ENCODE peak calls at places on chromosomes 12 and 14, in seven cellular contexts. One of them, this sample, is unnamed.

GRCh38 chr14:56195219-56195618 is 77.0 kb downstream of the PELI2 start:
- DNase-seq in AG09309: no peak
- DNase-seq in activated B cell treated with CpG ODN at 0.5 μM for 24 hours: no peak
- DNase-seq in osteocyte: peak
- DNase-seq in fibroblast of mammary gland: no peak
- DNase-seq in lower lobe of right lung: no peak
- DNase-seq in left lung: no peak
- DNase-seq in this sample: no peak

GRCh38 chr12:2998789-2999264 is 39.6 kb downstream of the TEAD4 start:
- DNase-seq in AG09309: peak
- DNase-seq in activated B cell treated with CpG ODN at 0.5 μM for 24 hours: no peak
- DNase-seq in osteocyte: peak
- DNase-seq in fibroblast of mammary gland: peak
- DNase-seq in lower lobe of right lung: no peak
- DNase-seq in left lung: no peak
- DNase-seq in this sample: no peak

GRCh38 chr12:122665759-122666158 is 37.4 kb downstream of the HCAR2 start:
- DNase-seq in AG09309: no peak
- DNase-seq in activated B cell treated with CpG ODN at 0.5 μM for 24 hours: no peak
- DNase-seq in osteocyte: no peak
- DNase-seq in fibroblast of mammary gland: no peak
- DNase-seq in lower lobe of right lung: no peak
- DNase-seq in left lung: no peak
- DNase-seq in this sample: no peak

GRCh38 chr12:53365245-53365904 is 14.6 kb upstream of the SP1 start:
- DNase-seq in AG09309: no peak
- DNase-seq in activated B cell treated with CpG ODN at 0.5 μM for 24 hours: no peak
- DNase-seq in osteocyte: no peak
- DNase-seq in fibroblast of mammary gland: peak
- DNase-seq in lower lobe of right lung: no peak
- DNase-seq in left lung: no peak
- DNase-seq in this sample: no peak

GRCh38 chr12:69254046-69254445 is 14.7 kb downstream of the CPSF6 start:
- DNase-seq in AG09309: no peak
- DNase-seq in activated B cell treated with CpG ODN at 0.5 μM for 24 hours: no peak
- DNase-seq in osteocyte: no peak
- DNase-seq in fibroblast of mammary gland: peak
- DNase-seq in lower lobe of right lung: no peak
- DNase-seq in left lung: no peak
- DNase-seq in this sample: no peak

GRCh38 chr12:52203126-52203921 is 11.5 kb upstream of the KRT80 start:
- DNase-seq in AG09309: no peak
- DNase-seq in activated B cell treated with CpG ODN at 0.5 μM for 24 hours: no peak
- DNase-seq in osteocyte: no peak
- DNase-seq in fibroblast of mammary gland: peak
- DNase-seq in lower lobe of right lung: peak
- DNase-seq in left lung: peak
- DNase-seq in this sample: peak

GRCh38 chr12:123106640-123107359 is 44.1 kb downstream of the PITPNM2 start:
- DNase-seq in AG09309: no peak
- DNase-seq in activated B cell treated with CpG ODN at 0.5 μM for 24 hours: peak
- DNase-seq in osteocyte: no peak
- DNase-seq in fibroblast of mammary gland: no peak
- DNase-seq in lower lobe of right lung: peak
- DNase-seq in left lung: no peak
- DNase-seq in this sample: no peak

GRCh38 chr12:110501722-110502448 is at the start of the genes RAD9B and VPS29:
- DNase-seq in AG09309: peak
- DNase-seq in activated B cell treated with CpG ODN at 0.5 μM for 24 hours: peak
- DNase-seq in osteocyte: peak
- DNase-seq in fibroblast of mammary gland: peak
- DNase-seq in lower lobe of right lung: peak
- DNase-seq in left lung: peak
- DNase-seq in this sample: peak

GRCh38 chr14:61603736-61604135 is 91.6 kb upstream of the HIF1A start:
- DNase-seq in AG09309: no peak
- DNase-seq in activated B cell treated with CpG ODN at 0.5 μM for 24 hours: no peak
- DNase-seq in osteocyte: no peak
- DNase-seq in fibroblast of mammary gland: peak
- DNase-seq in lower lobe of right lung: no peak
- DNase-seq in left lung: no peak
- DNase-seq in this sample: no peak

GRCh38 chr12:76029982-76030377 is 1.6 kb downstream of the PHLDA1 start:
- DNase-seq in AG09309: no peak
- DNase-seq in activated B cell treated with CpG ODN at 0.5 μM for 24 hours: peak
- DNase-seq in osteocyte: no peak
- DNase-seq in fibroblast of mammary gland: peak
- DNase-seq in lower lobe of right lung: no peak
- DNase-seq in left lung: peak
- DNase-seq in this sample: no peak

GRCh38 chr12:63045020-63045860 is 105.8 kb downstream of the AVPR1A start:
- DNase-seq in AG09309: peak
- DNase-seq in activated B cell treated with CpG ODN at 0.5 μM for 24 hours: no peak
- DNase-seq in osteocyte: peak
- DNase-seq in fibroblast of mammary gland: peak
- DNase-seq in lower lobe of right lung: no peak
- DNase-seq in left lung: no peak
- DNase-seq in this sample: no peak

GRCh38 chr12:56377310-56377988 is 14.8 kb upstream of the APOF start:
- DNase-seq in AG09309: no peak
- DNase-seq in activated B cell treated with CpG ODN at 0.5 μM for 24 hours: no peak
- DNase-seq in osteocyte: no peak
- DNase-seq in fibroblast of mammary gland: peak
- DNase-seq in lower lobe of right lung: no peak
- DNase-seq in left lung: no peak
- DNase-seq in this sample: no peak
- TF ChIP-seq CTCF in AG09309: peak
- TF ChIP-seq CTCF in activated B cell treated with CpG ODN at 0.5 μM for 24 hours: no peak
- TF ChIP-seq CTCF in osteocyte: no peak
- TF ChIP-seq CTCF in fibroblast of mammary gland: peak
- TF ChIP-seq CTCF in lower lobe of right lung: no peak
- TF ChIP-seq CTCF in left lung: no peak
- TF ChIP-seq CTCF in this sample: no peak

GRCh38 chr12:131949431-131950181 is at the start of gene EP400:
- DNase-seq in AG09309: peak
- DNase-seq in activated B cell treated with CpG ODN at 0.5 μM for 24 hours: peak
- DNase-seq in osteocyte: peak
- DNase-seq in fibroblast of mammary gland: peak
- DNase-seq in lower lobe of right lung: peak
- DNase-seq in left lung: peak
- DNase-seq in this sample: peak
- TF ChIP-seq CTCF in AG09309: peak
- TF ChIP-seq CTCF in activated B cell treated with CpG ODN at 0.5 μM for 24 hours: no peak
- TF ChIP-seq CTCF in osteocyte: peak
- TF ChIP-seq CTCF in fibroblast of mammary gland: no peak
- TF ChIP-seq CTCF in lower lobe of right lung: peak
- TF ChIP-seq CTCF in left lung: peak
- TF ChIP-seq CTCF in this sample: peak

GRCh38 chr12:128672428-128672827 is 151.3 kb downstream of the SLC15A4 start:
- DNase-seq in AG09309: no peak
- DNase-seq in activated B cell treated with CpG ODN at 0.5 μM for 24 hours: no peak
- DNase-seq in osteocyte: no peak
- DNase-seq in fibroblast of mammary gland: no peak
- DNase-seq in lower lobe of right lung: no peak
- DNase-seq in left lung: no peak
- DNase-seq in this sample: no peak

GRCh38 chr12:128675576-128675975 is 148.2 kb downstream of the SLC15A4 start:
- DNase-seq in AG09309: no peak
- DNase-seq in activated B cell treated with CpG ODN at 0.5 μM for 24 hours: no peak
- DNase-seq in osteocyte: no peak
- DNase-seq in fibroblast of mammary gland: no peak
- DNase-seq in lower lobe of right lung: no peak
- DNase-seq in left lung: no peak
- DNase-seq in this sample: no peak

GRCh38 chr12:128671528-128672042 is 152.2 kb downstream of the SLC15A4 start:
- DNase-seq in AG09309: no peak
- DNase-seq in activated B cell treated with CpG ODN at 0.5 μM for 24 hours: no peak
- DNase-seq in osteocyte: no peak
- DNase-seq in fibroblast of mammary gland: no peak
- DNase-seq in lower lobe of right lung: no peak
- DNase-seq in left lung: no peak
- DNase-seq in this sample: no peak
- TF ChIP-seq CTCF in AG09309: no peak
- TF ChIP-seq CTCF in activated B cell treated with CpG ODN at 0.5 μM for 24 hours: no peak
- TF ChIP-seq CTCF in osteocyte: no peak
- TF ChIP-seq CTCF in fibroblast of mammary gland: no peak
- TF ChIP-seq CTCF in lower lobe of right lung: no peak
- TF ChIP-seq CTCF in left lung: no peak
- TF ChIP-seq CTCF in this sample: no peak

GRCh38 chr12:109093022-109093918 is at the start of gene ALKBH2:
- DNase-seq in AG09309: peak
- DNase-seq in activated B cell treated with CpG ODN at 0.5 μM for 24 hours: peak
- DNase-seq in osteocyte: peak
- DNase-seq in fibroblast of mammary gland: peak
- DNase-seq in lower lobe of right lung: peak
- DNase-seq in left lung: peak
- DNase-seq in this sample: peak
- TF ChIP-seq CTCF in AG09309: peak
- TF ChIP-seq CTCF in activated B cell treated with CpG ODN at 0.5 μM for 24 hours: peak
- TF ChIP-seq CTCF in osteocyte: peak
- TF ChIP-seq CTCF in fibroblast of mammary gland: peak
- TF ChIP-seq CTCF in lower lobe of right lung: peak
- TF ChIP-seq CTCF in left lung: peak
- TF ChIP-seq CTCF in this sample: peak

GRCh38 chr12:113135178-113136127 is at the start of gene RASAL1:
- DNase-seq in AG09309: no peak
- DNase-seq in activated B cell treated with CpG ODN at 0.5 μM for 24 hours: peak
- DNase-seq in osteocyte: no peak
- DNase-seq in fibroblast of mammary gland: no peak
- DNase-seq in lower lobe of right lung: peak
- DNase-seq in left lung: no peak
- DNase-seq in this sample: no peak
- TF ChIP-seq CTCF in AG09309: peak
- TF ChIP-seq CTCF in activated B cell treated with CpG ODN at 0.5 μM for 24 hours: no peak
- TF ChIP-seq CTCF in osteocyte: peak
- TF ChIP-seq CTCF in fibroblast of mammary gland: no peak
- TF ChIP-seq CTCF in lower lobe of right lung: peak
- TF ChIP-seq CTCF in left lung: no peak
- TF ChIP-seq CTCF in this sample: peak

GRCh38 chr12:120762093-120762492 is 36.5 kb downstream of the ACADS start:
- DNase-seq in AG09309: no peak
- DNase-seq in activated B cell treated with CpG ODN at 0.5 μM for 24 hours: no peak
- DNase-seq in osteocyte: no peak
- DNase-seq in fibroblast of mammary gland: peak
- DNase-seq in lower lobe of right lung: no peak
- DNase-seq in left lung: no peak
- DNase-seq in this sample: no peak

GRCh38 chr12:120761581-120761980 is 36.0 kb downstream of the ACADS start:
- DNase-seq in AG09309: no peak
- DNase-seq in activated B cell treated with CpG ODN at 0.5 μM for 24 hours: no peak
- DNase-seq in osteocyte: no peak
- DNase-seq in fibroblast of mammary gland: peak
- DNase-seq in lower lobe of right lung: no peak
- DNase-seq in left lung: no peak
- DNase-seq in this sample: no peak

GRCh38 chr12:120759591-120760348 is 34.1 kb downstream of the ACADS start:
- DNase-seq in AG09309: no peak
- DNase-seq in activated B cell treated with CpG ODN at 0.5 μM for 24 hours: no peak
- DNase-seq in osteocyte: no peak
- DNase-seq in fibroblast of mammary gland: no peak
- DNase-seq in lower lobe of right lung: no peak
- DNase-seq in left lung: peak
- DNase-seq in this sample: no peak

GRCh38 chr12:120758798-120759590 is 33.4 kb downstream of the ACADS start:
- DNase-seq in AG09309: no peak
- DNase-seq in activated B cell treated with CpG ODN at 0.5 μM for 24 hours: no peak
- DNase-seq in osteocyte: no peak
- DNase-seq in fibroblast of mammary gland: no peak
- DNase-seq in lower lobe of right lung: no peak
- DNase-seq in left lung: no peak
- DNase-seq in this sample: no peak

GRCh38 chr12:120760349-120761245 is 35.0 kb downstream of the ACADS start:
- DNase-seq in AG09309: no peak
- DNase-seq in activated B cell treated with CpG ODN at 0.5 μM for 24 hours: no peak
- DNase-seq in osteocyte: no peak
- DNase-seq in fibroblast of mammary gland: no peak
- DNase-seq in lower lobe of right lung: no peak
- DNase-seq in left lung: no peak
- DNase-seq in this sample: no peak
- TF ChIP-seq CTCF in AG09309: no peak
- TF ChIP-seq CTCF in activated B cell treated with CpG ODN at 0.5 μM for 24 hours: no peak
- TF ChIP-seq CTCF in osteocyte: no peak
- TF ChIP-seq CTCF in fibroblast of mammary gland: no peak
- TF ChIP-seq CTCF in lower lobe of right lung: no peak
- TF ChIP-seq CTCF in left lung: no peak
- TF ChIP-seq CTCF in this sample: no peak

DNA sequence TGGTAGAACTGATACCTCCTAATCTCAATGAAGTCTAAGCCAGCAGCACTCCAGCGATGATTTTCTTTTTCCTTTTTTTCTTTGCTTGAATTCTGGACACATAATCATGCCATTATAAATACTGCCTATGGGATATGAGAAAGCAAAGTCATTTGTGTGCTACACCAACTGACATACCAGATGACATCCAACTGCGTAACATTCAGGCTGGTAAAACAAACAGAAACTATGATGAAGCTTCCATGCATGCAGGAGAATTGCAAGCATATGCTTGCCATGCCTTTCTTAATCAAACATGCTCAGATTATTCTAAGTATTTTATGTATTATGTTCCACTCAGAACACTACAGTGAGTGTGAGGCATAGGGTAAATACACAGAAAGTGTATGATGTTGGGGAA is 97.4 kb downstream of the C12orf50 start:
- DNase-seq in AG09309: no peak
- DNase-seq in activated B cell treated with CpG ODN at 0.5 μM for 24 hours: no peak
- DNase-seq in osteocyte: no peak
- DNase-seq in fibroblast of mammary gland: peak
- DNase-seq in lower lobe of right lung: no peak
- DNase-seq in left lung: no peak
- DNase-seq in this sample: no peak
- TF ChIP-seq CTCF in AG09309: no peak
- TF ChIP-seq CTCF in activated B cell treated with CpG ODN at 0.5 μM for 24 hours: no peak
- TF ChIP-seq CTCF in osteocyte: no peak
- TF ChIP-seq CTCF in fibroblast of mammary gland: no peak
- TF ChIP-seq CTCF in lower lobe of right lung: no peak
- TF ChIP-seq CTCF in left lung: no peak
- TF ChIP-seq CTCF in this sample: no peak

GRCh38 chr12:10365716-10366433 is 24.0 kb downstream of the KLRK1 start:
- DNase-seq in AG09309: no peak
- DNase-seq in activated B cell treated with CpG ODN at 0.5 μM for 24 hours: no peak
- DNase-seq in osteocyte: no peak
- DNase-seq in fibroblast of mammary gland: no peak
- DNase-seq in lower lobe of right lung: no peak
- DNase-seq in left lung: no peak
- DNase-seq in this sample: no peak
- TF ChIP-seq CTCF in AG09309: peak
- TF ChIP-seq CTCF in activated B cell treated with CpG ODN at 0.5 μM for 24 hours: no peak
- TF ChIP-seq CTCF in osteocyte: no peak
- TF ChIP-seq CTCF in fibroblast of mammary gland: no peak
- TF ChIP-seq CTCF in lower lobe of right lung: peak
- TF ChIP-seq CTCF in left lung: peak
- TF ChIP-seq CTCF in this sample: peak